ENCODE peak calls at places on chromosomes 13 and 19, in eight cellular contexts. A is adrenal gland; S is IMR-90; F is endothelial cell; N is cortex of kidney; C is stimulated activated CD4-positive, alpha-beta T cell treated with anti-CD3 and anti-CD28 coated beads, Interleukin-12 subunit alpha, Interleukin-12 subunit beta, amount 100 ng/mL, for 4 hours; Z is fibroblast of pulmonary artery; M is hepatic stellate cell. L is an unnamed sample.

GRCh38 chr19:17671906-17672305 is 16.2 kb downstream of the UNC13A start:
- DNase-seq in A (no peak), S (peak), F (peak), N (no peak), C (no peak), Z (peak), M (no peak), L (peak)

GRCh38 chr19:32873560-32873959 is 4.0 kb upstream of the SLC7A9 start:
- DNase-seq in A (no peak), S (no peak), F (no peak), N (no peak), C (no peak), Z (no peak), M (no peak), L (no peak)

GRCh38 chr13:42494157-42494556 is 79.8 kb upstream of the TNFSF11 start:
- DNase-seq in A (no peak), S (no peak), F (no peak), N (no peak), C (no peak), Z (no peak), M (no peak), L (no peak)

GRCh38 chr13:29137016-29137415 is 316.9 kb downstream of the MTUS2 start:
- DNase-seq in A (no peak), S (no peak), F (no peak), N (no peak), C (no peak), Z (no peak), M (no peak), L (no peak)

GRCh38 chr19:4316940-4317339 is 12.5 kb downstream of the FSD1 start:
- DNase-seq in A (no peak), S (no peak), F (no peak), N (no peak), C (no peak), Z (no peak), M (no peak), L (no peak)

GRCh38 chr13:99859178-99860177 is 112.1 kb downstream of the ZIC5 start:
- DNase-seq in A (no peak), S (no peak), F (no peak), N (no peak), C (peak), Z (no peak), M (no peak), L (no peak)

GRCh38 chr13:95684463-95684862 is 7.5 kb downstream of the DNAJC3 start:
- DNase-seq in A (no peak), S (no peak), F (no peak), N (no peak), C (no peak), Z (no peak), M (no peak), L (no peak)

GRCh38 chr13:40644838-40645620 is 21.4 kb downstream of the FOXO1 start:
- DNase-seq in A (no peak), S (no peak), F (no peak), N (no peak), C (no peak), Z (no peak), M (no peak), L (no peak)

GRCh38 chr19:15419413-15420025 is 731 bp upstream of the AKAP8L start:
- DNase-seq in A (no peak), S (no peak), F (no peak), N (no peak), C (no peak), Z (peak), M (no peak), L (peak)

GRCh38 chr13:79108914-79109643 is 297.0 kb downstream of the RBM26 start:
- DNase-seq in A (no peak), S (no peak), F (no peak), N (no peak), C (no peak), Z (no peak), M (no peak), L (peak)

GRCh38 chr19:58434217-58434616 is 5.7 kb downstream of the ZNF132 start:
- DNase-seq in A (no peak), S (peak), F (no peak), N (no peak), C (no peak), Z (peak), M (no peak), L (no peak)

GRCh38 chr19:46727036-46727501 is 10.2 kb upstream of the PRKD2 start:
- DNase-seq in A (no peak), S (no peak), F (no peak), N (no peak), C (no peak), Z (no peak), M (no peak), L (no peak)

GRCh38 chr19:38386968-38387549 is 775 bp downstream of the GGN start:
- DNase-seq in A (no peak), S (no peak), F (no peak), N (no peak), C (no peak), Z (no peak), M (no peak), L (no peak)

GRCh38 chr13:49098198-49098597 is 121.9 kb upstream of the MLNR start:
- DNase-seq in A (peak), S (peak), F (no peak), N (no peak), C (no peak), Z (peak), M (peak), L (no peak)

GRCh38 chr19:51702754-51703654 is 9.9 kb downstream of the SPACA6 start:
- DNase-seq in A (peak), S (no peak), F (no peak), N (no peak), C (no peak), Z (no peak), M (no peak), L (no peak)

GRCh38 chr19:5851302-5851701 is at the start of gene FUT3:
- DNase-seq in A (no peak), S (no peak), F (no peak), N (no peak), C (no peak), Z (no peak), M (no peak), L (no peak)

GRCh38 chr13:26614721-26615120 is 57.2 kb downstream of the WASF3 start:
- DNase-seq in A (no peak), S (no peak), F (no peak), N (no peak), C (no peak), Z (no peak), M (no peak), L (no peak)

GRCh38 chr19:41799444-41800000 is 3.1 kb downstream of the CEACAM3 start:
- DNase-seq in A (no peak), S (no peak), F (no peak), N (no peak), C (no peak), Z (no peak), M (no peak), L (peak)

GRCh38 chr13:77362166-77362565 is 35.3 kb upstream of the MYCBP2 start:
- DNase-seq in A (no peak), S (no peak), F (no peak), N (no peak), C (no peak), Z (no peak), M (no peak), L (no peak)

GRCh38 chr19:6030214-6030507 is 52.2 kb upstream of the RANBP3 start:
- DNase-seq in A (no peak), S (peak), F (no peak), N (no peak), C (no peak), Z (peak), M (peak), L (no peak)

GRCh38 chr19:13055213-13056051 is 47.2 kb downstream of the LYL1 start:
- DNase-seq in A (no peak), S (peak), F (no peak), N (no peak), C (no peak), Z (peak), M (peak), L (no peak)

GRCh38 chr19:30551271-30551670 is 179.1 kb downstream of the ZNF536 start:
- DNase-seq in A (no peak), S (no peak), F (no peak), N (no peak), C (no peak), Z (no peak), M (no peak), L (no peak)

GRCh38 chr13:51801631-51802099 is 2.3 kb downstream of the DHRS12 start:
- DNase-seq in A (peak), S (no peak), F (no peak), N (no peak), C (no peak), Z (no peak), M (no peak), L (peak)

GRCh38 chr19:18868380-18869230 is 27.4 kb downstream of the CERS1 start:
- DNase-seq in A (no peak), S (no peak), F (no peak), N (no peak), C (no peak), Z (no peak), M (no peak), L (no peak)

GRCh38 chr13:95644611-95645052 is at the start of gene DZIP1:
- DNase-seq in A (peak), S (peak), F (peak), N (peak), C (no peak), Z (peak), M (peak), L (no peak)

GRCh38 chr13:27194895-27195764 is 23.5 kb upstream of the USP12 start:
- DNase-seq in A (no peak), S (peak), F (no peak), N (no peak), C (no peak), Z (peak), M (peak), L (no peak)

GRCh38 chr13:26132756-26133155 is 80.9 kb upstream of the SHISA2 start:
- DNase-seq in A (no peak), S (peak), F (no peak), N (no peak), C (no peak), Z (peak), M (no peak), L (no peak)

GRCh38 chr13:89518289-89519077 is 1829.0 kb upstream of the MIR17HG start:
- DNase-seq in A (no peak), S (no peak), F (no peak), N (no peak), C (no peak), Z (no peak), M (no peak), L (no peak)

GRCh38 chr19:5953034-5953589 is 24.8 kb downstream of the RANBP3 start:
- DNase-seq in A (no peak), S (peak), F (no peak), N (no peak), C (no peak), Z (peak), M (no peak), L (no peak)

GRCh38 chr19:38718747-38719543 is 25.3 kb downstream of the CAPN12 start:
- DNase-seq in A (no peak), S (no peak), F (no peak), N (no peak), C (no peak), Z (peak), M (peak), L (no peak)

GRCh38 chr19:15323496-15324235 is 8.7 kb downstream of the BRD4 start:
- DNase-seq in A (peak), S (peak), F (no peak), N (no peak), C (no peak), Z (peak), M (no peak), L (no peak)

L was measured in T47D.